ENCODE peak calls at places on chromosomes 11 and 22, in six cellular contexts. L, B, P, M, Q and A are unnamed samples.

GRCh38 chr11:40235841-40236240 is 1223.6 kb downstream of the LRRC4C start:
- DNase-seq in L (no peak), B (no peak), P (no peak), M (no peak), Q (no peak), A (no peak)

GRCh38 chr11:79236541-79236971 is 204.3 kb downstream of the TENM4 start:
- DNase-seq in L (no peak), B (no peak), P (no peak), M (no peak), Q (peak), A (no peak)

GRCh38 chr11:101010899-101011298 is 118.7 kb downstream of the PGR start:
- DNase-seq in L (peak), B (no peak), P (no peak), M (no peak), Q (no peak), A (no peak)

GRCh38 chr11:64064374-64065140 is 28.8 kb downstream of the FLRT1 start:
- DNase-seq in L (no peak), B (no peak), P (no peak), M (no peak), Q (no peak), A (no peak)

GRCh38 chr11:5083602-5084001 is 14.2 kb downstream of the OR52E1 start:
- DNase-seq in L (no peak), B (no peak), P (no peak), M (no peak), Q (no peak), A (no peak)

GRCh38 chr22:30516731-30517130 is 11.2 kb upstream of the SEC14L4 start:
- DNase-seq in L (no peak), B (no peak), P (no peak), M (no peak), Q (no peak), A (no peak)

GRCh38 chr11:44887598-44887997 is 63.1 kb downstream of the TP53I11 start:
- DNase-seq in L (no peak), B (no peak), P (no peak), M (no peak), Q (no peak), A (no peak)

GRCh38 chr11:28767574-28767973 is 659.4 kb downstream of the METTL15 start:
- DNase-seq in L (no peak), B (no peak), P (no peak), M (no peak), Q (no peak), A (no peak)

GRCh38 chr11:116691779-116692178 is 81.0 kb downstream of the BUD13 start:
- DNase-seq in L (peak), B (no peak), P (peak), M (no peak), Q (peak), A (no peak)

GRCh38 chr11:72828081-72828567 is 13.9 kb downstream of the ATG16L2 start:
- DNase-seq in L (no peak), B (no peak), P (peak), M (no peak), Q (no peak), A (no peak)

GRCh38 chr11:121535122-121535796 is 82.5 kb upstream of the SORL1-AS1 start:
- DNase-seq in L (no peak), B (no peak), P (no peak), M (no peak), Q (no peak), A (no peak)

GRCh38 chr11:94737171-94737611 is 31.0 kb upstream of the AMOTL1 start:
- DNase-seq in L (no peak), B (no peak), P (no peak), M (no peak), Q (no peak), A (no peak)

GRCh38 chr11:21839870-21840269 is 353.0 kb upstream of the ANO5 start:
- DNase-seq in L (no peak), B (no peak), P (no peak), M (no peak), Q (no peak), A (no peak)

GRCh38 chr11:21838422-21838821 is 354.5 kb upstream of the ANO5 start:
- DNase-seq in L (no peak), B (no peak), P (no peak), M (no peak), Q (no peak), A (no peak)
- TF ChIP-seq CTCF in L (no peak), B (no peak), P (no peak), M (no peak), Q (no peak), A (no peak)

GRCh38 chr22:42905702-42906183 is 48.7 kb upstream of the ARFGAP3 start:
- DNase-seq in L (no peak), B (no peak), P (peak), M (peak), Q (no peak), A (peak)

GRCh38 chr22:42904049-42904448 is 47.0 kb upstream of the ARFGAP3 start:
- DNase-seq in L (no peak), B (no peak), P (no peak), M (no peak), Q (no peak), A (no peak)

GRCh38 chr22:42905217-42905616 is 48.1 kb upstream of the ARFGAP3 start:
- DNase-seq in L (no peak), B (no peak), P (peak), M (peak), Q (no peak), A (no peak)

GRCh38 chr22:42901790-42902508 is 44.9 kb upstream of the ARFGAP3 start:
- DNase-seq in L (no peak), B (no peak), P (no peak), M (peak), Q (no peak), A (peak)

GRCh38 chr22:42902875-42903510 is 45.9 kb upstream of the ARFGAP3 start:
- DNase-seq in L (peak), B (no peak), P (no peak), M (no peak), Q (peak), A (no peak)
- H3K27ac ChIP-seq in L (no peak), B (no peak), P (no peak), M (peak), Q (peak), A (peak)

GRCh38 chr22:19105867-19106802 is 16.1 kb downstream of the DGCR2 start:
- DNase-seq in L (peak), B (no peak), P (no peak), M (no peak), Q (no peak), A (no peak)
- TF ChIP-seq CTCF in L (peak), B (no peak), P (no peak), M (peak), Q (no peak), A (no peak)

GRCh38 chr11:9760180-9760550 is 96.3 kb downstream of the SWAP70 start:
- DNase-seq in L (no peak), B (peak), P (peak), M (peak), Q (no peak), A (peak)
- H3K27ac ChIP-seq in L (no peak), B (peak), P (peak), M (peak), Q (peak), A (peak)

DNA sequence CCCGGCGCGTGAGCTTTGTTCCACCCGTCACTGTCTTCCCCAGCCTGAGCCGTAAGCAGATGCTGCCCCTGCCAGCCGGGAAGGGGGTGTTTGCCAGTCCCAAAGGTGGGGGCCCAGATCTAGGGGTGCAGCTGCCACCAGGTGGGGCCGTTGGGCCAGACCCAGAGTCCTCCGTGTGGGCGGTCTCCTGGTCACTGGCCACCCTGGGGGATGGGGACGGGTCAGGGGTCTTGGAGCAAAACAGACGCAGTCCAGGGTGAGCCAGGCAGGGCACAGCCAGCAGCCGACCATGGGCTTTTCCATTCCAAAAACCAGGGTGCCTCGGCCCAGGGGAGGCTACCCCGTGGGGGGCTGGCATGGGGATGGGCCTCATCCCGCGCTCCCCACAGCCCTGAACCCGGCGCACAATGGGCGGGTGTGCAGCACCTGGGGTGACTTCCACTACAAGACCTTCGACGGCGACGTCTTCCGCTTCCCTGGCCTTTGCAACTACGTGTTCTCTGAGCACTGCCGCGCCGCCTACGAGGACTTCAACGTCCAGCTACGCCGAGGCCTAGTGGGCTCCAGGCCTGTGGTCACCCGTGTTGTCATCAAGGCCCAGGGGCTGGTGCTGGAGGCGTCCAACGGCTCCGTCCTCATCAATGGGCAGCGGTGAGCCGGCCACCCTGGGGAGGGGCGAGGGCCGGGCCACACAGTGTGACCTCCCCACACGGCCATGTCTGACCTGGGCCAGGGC is 3.5 kb downstream of the MUC5B start:
- DNase-seq in L (peak), B (no peak), P (no peak), M (peak), Q (no peak), A (no peak)
- TF ChIP-seq CTCF in L (peak), B (no peak), P (no peak), M (no peak), Q (no peak), A (no peak)